ENCODE peak calls at places on chromosomes 16 and 17, in five cellular contexts. One of them, this sample, is unnamed.

GRCh38 chr16:87063543-87063942 is 253.6 kb downstream of the C16orf95 start:
- DNase-seq in NCI-H1092: no peak
- DNase-seq in aorta: peak; percentile 36
- DNase-seq in kidney: peak; percentile 46
- DNase-seq in stimulated activated CD8-positive, alpha-beta memory T cell treated with anti-CD3 and anti-CD28 coated beads, Interleukin-2, amount 100 ng/mL, for 48 hours: no peak
- DNase-seq in this sample: no peak

GRCh38 chr16:54125751-54126655 is 160.6 kb downstream of the IRX3 start:
- DNase-seq in NCI-H1092: no peak
- DNase-seq in aorta: no peak
- DNase-seq in kidney: no peak
- DNase-seq in stimulated activated CD8-positive, alpha-beta memory T cell treated with anti-CD3 and anti-CD28 coated beads, Interleukin-2, amount 100 ng/mL, for 48 hours: no peak
- DNase-seq in this sample: no peak

GRCh38 chr16:28218109-28218508 is 6.3 kb upstream of the XPO6 start:
- DNase-seq in NCI-H1092: no peak
- DNase-seq in aorta: no peak
- DNase-seq in kidney: no peak
- DNase-seq in stimulated activated CD8-positive, alpha-beta memory T cell treated with anti-CD3 and anti-CD28 coated beads, Interleukin-2, amount 100 ng/mL, for 48 hours: peak; percentile 23
- DNase-seq in this sample: no peak

GRCh38 chr17:14197582-14197981 is 39.1 kb downstream of the CDRT15 start:
- DNase-seq in NCI-H1092: no peak
- DNase-seq in aorta: no peak
- DNase-seq in kidney: no peak
- DNase-seq in stimulated activated CD8-positive, alpha-beta memory T cell treated with anti-CD3 and anti-CD28 coated beads, Interleukin-2, amount 100 ng/mL, for 48 hours: peak; percentile 54
- DNase-seq in this sample: no peak

GRCh38 chr16:30651124-30652004 is 604 bp downstream of the PRR14 start:
- DNase-seq in NCI-H1092: peak; percentile 26
- DNase-seq in aorta: peak; percentile 91
- DNase-seq in kidney: peak; percentile 92
- DNase-seq in stimulated activated CD8-positive, alpha-beta memory T cell treated with anti-CD3 and anti-CD28 coated beads, Interleukin-2, amount 100 ng/mL, for 48 hours: peak; percentile 68
- DNase-seq in this sample: peak; percentile 71

GRCh38 chr16:52318259-52319008 is 228.5 kb downstream of the TOX3 start:
- DNase-seq in NCI-H1092: peak; percentile 89
- DNase-seq in aorta: no peak
- DNase-seq in kidney: no peak
- DNase-seq in stimulated activated CD8-positive, alpha-beta memory T cell treated with anti-CD3 and anti-CD28 coated beads, Interleukin-2, amount 100 ng/mL, for 48 hours: no peak
- DNase-seq in this sample: no peak

GRCh38 chr17:38768417-38768816 is 15.9 kb downstream of the PSMB3 start:
- DNase-seq in NCI-H1092: no peak
- DNase-seq in aorta: no peak
- DNase-seq in kidney: no peak
- DNase-seq in stimulated activated CD8-positive, alpha-beta memory T cell treated with anti-CD3 and anti-CD28 coated beads, Interleukin-2, amount 100 ng/mL, for 48 hours: no peak
- DNase-seq in this sample: no peak

GRCh38 chr17:8253801-8254200 is 4.7 kb downstream of the PFAS start:
- DNase-seq in NCI-H1092: no peak
- DNase-seq in aorta: no peak
- DNase-seq in kidney: peak; percentile 61
- DNase-seq in stimulated activated CD8-positive, alpha-beta memory T cell treated with anti-CD3 and anti-CD28 coated beads, Interleukin-2, amount 100 ng/mL, for 48 hours: no peak
- DNase-seq in this sample: no peak

This sample was measured in psoas muscle.